ENCODE peak calls at places on chromosomes 16 and 17, in eight cellular contexts. One of them, this sample, is unnamed.

GRCh38 chr16:65731840-65732239 is 610.0 kb upstream of the CDH11 start:
- DNase-seq in cardiac muscle cell: no peak
- DNase-seq in tibial artery: no peak
- DNase-seq in psoas muscle: no peak
- DNase-seq in adrenal gland: no peak
- DNase-seq in A549: no peak
- DNase-seq in OCI-LY7: no peak
- DNase-seq in ovary: no peak
- DNase-seq in this sample: no peak

GRCh38 chr17:1034652-1035210 is 37.8 kb downstream of the TIMM22 start:
- DNase-seq in A549: no peak
- DNase-seq in OCI-LY7: no peak
- DNase-seq in adrenal gland: no peak
- DNase-seq in tibial artery: no peak
- DNase-seq in ovary: no peak
- DNase-seq in cardiac muscle cell: no peak
- DNase-seq in psoas muscle: no peak
- DNase-seq in this sample: no peak

GRCh38 chr16:890716-891352 is 80.0 kb downstream of the LMF1 start:
- DNase-seq in OCI-LY7: no peak
- DNase-seq in cardiac muscle cell: no peak
- DNase-seq in adrenal gland: no peak
- DNase-seq in ovary: no peak
- DNase-seq in tibial artery: no peak
- DNase-seq in A549: no peak
- DNase-seq in psoas muscle: peak; percentile 7
- DNase-seq in this sample: peak; percentile 58

GRCh38 chr17:3890082-3890892 is 2.6 kb downstream of the CAMKK1 start:
- DNase-seq in A549: peak; percentile 98
- DNase-seq in OCI-LY7: no peak
- DNase-seq in ovary: peak; percentile 78
- DNase-seq in tibial artery: peak; percentile 98
- DNase-seq in cardiac muscle cell: peak; percentile 83
- DNase-seq in psoas muscle: peak; percentile 84
- DNase-seq in adrenal gland: peak; percentile 92
- DNase-seq in this sample: no peak

GRCh38 chr16:72952404-72953301 is 95.3 kb downstream of the ZFHX3 start:
- DNase-seq in A549: no peak
- DNase-seq in ovary: no peak
- DNase-seq in cardiac muscle cell: peak; percentile 62
- DNase-seq in adrenal gland: peak; percentile 59
- DNase-seq in OCI-LY7: no peak
- DNase-seq in psoas muscle: no peak
- DNase-seq in tibial artery: peak; percentile 75
- DNase-seq in this sample: no peak

GRCh38 chr17:1714980-1715802 is 5.0 kb upstream of the TLCD2 start:
- DNase-seq in tibial artery: peak; percentile 97
- DNase-seq in psoas muscle: peak; percentile 96
- DNase-seq in cardiac muscle cell: peak; percentile 96
- DNase-seq in ovary: peak; percentile 92
- DNase-seq in A549: peak; percentile 91
- DNase-seq in OCI-LY7: no peak
- DNase-seq in adrenal gland: peak; percentile 98
- DNase-seq in this sample: peak; percentile 93

GRCh38 chr17:76935331-76935730 is 67.1 kb downstream of the MGAT5B start:
- DNase-seq in cardiac muscle cell: peak; percentile 6
- DNase-seq in tibial artery: no peak
- DNase-seq in psoas muscle: no peak
- DNase-seq in A549: no peak
- DNase-seq in ovary: no peak
- DNase-seq in adrenal gland: no peak
- DNase-seq in OCI-LY7: no peak
- DNase-seq in this sample: no peak

GRCh38 chr17:36842231-36842630 is 95.0 kb upstream of the LHX1 start:
- DNase-seq in A549: no peak
- DNase-seq in ovary: no peak
- DNase-seq in psoas muscle: no peak
- DNase-seq in adrenal gland: no peak
- DNase-seq in cardiac muscle cell: no peak
- DNase-seq in OCI-LY7: no peak
- DNase-seq in tibial artery: no peak
- DNase-seq in this sample: no peak

GRCh38 chr17:67520282-67520906 is 143.3 kb downstream of the PITPNC1 start:
- DNase-seq in cardiac muscle cell: peak; percentile 60
- DNase-seq in OCI-LY7: no peak
- DNase-seq in tibial artery: no peak
- DNase-seq in adrenal gland: peak; percentile 35
- DNase-seq in A549: no peak
- DNase-seq in ovary: no peak
- DNase-seq in psoas muscle: peak; percentile 25
- DNase-seq in this sample: no peak

GRCh38 chr17:65593092-65593869 is 31.8 kb upstream of the AXIN2 start:
- DNase-seq in cardiac muscle cell: no peak
- DNase-seq in A549: no peak
- DNase-seq in OCI-LY7: no peak
- DNase-seq in adrenal gland: no peak
- DNase-seq in psoas muscle: no peak
- DNase-seq in tibial artery: no peak
- DNase-seq in ovary: no peak
- DNase-seq in this sample: no peak

GRCh38 chr17:61280338-61280737 is 119.3 kb upstream of the TBX2 start:
- DNase-seq in ovary: no peak
- DNase-seq in cardiac muscle cell: no peak
- DNase-seq in adrenal gland: no peak
- DNase-seq in tibial artery: no peak
- DNase-seq in A549: no peak
- DNase-seq in psoas muscle: no peak
- DNase-seq in OCI-LY7: no peak
- DNase-seq in this sample: no peak

GRCh38 chr17:77345260-77345910 is 204.6 kb downstream of the SEC14L1 start:
- DNase-seq in ovary: no peak
- DNase-seq in psoas muscle: no peak
- DNase-seq in A549: no peak
- DNase-seq in OCI-LY7: no peak
- DNase-seq in cardiac muscle cell: no peak
- DNase-seq in adrenal gland: no peak
- DNase-seq in tibial artery: peak; percentile 77
- DNase-seq in this sample: no peak

GRCh38 chr17:14712471-14713075 is 411.7 kb downstream of the HS3ST3B1 start:
- DNase-seq in ovary: no peak
- DNase-seq in A549: no peak
- DNase-seq in adrenal gland: no peak
- DNase-seq in psoas muscle: no peak
- DNase-seq in OCI-LY7: no peak
- DNase-seq in tibial artery: no peak
- DNase-seq in cardiac muscle cell: peak; percentile 52
- DNase-seq in this sample: no peak

GRCh38 chr16:16861546-16861945 is 482.6 kb downstream of the NPIPA7 start:
- DNase-seq in tibial artery: no peak
- DNase-seq in adrenal gland: peak; percentile 58
- DNase-seq in cardiac muscle cell: peak; percentile 29
- DNase-seq in psoas muscle: peak; percentile 19
- DNase-seq in OCI-LY7: peak; percentile 61
- DNase-seq in ovary: peak; percentile 37
- DNase-seq in A549: peak; percentile 38
- DNase-seq in this sample: peak; percentile 25

GRCh38 chr17:67639997-67640396 is 77.7 kb upstream of the NOL11 start:
- DNase-seq in tibial artery: no peak
- DNase-seq in adrenal gland: no peak
- DNase-seq in ovary: peak; percentile 55
- DNase-seq in OCI-LY7: no peak
- DNase-seq in A549: no peak
- DNase-seq in psoas muscle: no peak
- DNase-seq in cardiac muscle cell: peak; percentile 14
- DNase-seq in this sample: no peak

GRCh38 chr17:29060475-29060874 is 17.5 kb downstream of the PIPOX start:
- DNase-seq in A549: no peak
- DNase-seq in cardiac muscle cell: peak; percentile 39
- DNase-seq in ovary: no peak
- DNase-seq in tibial artery: no peak
- DNase-seq in OCI-LY7: no peak
- DNase-seq in adrenal gland: no peak
- DNase-seq in psoas muscle: no peak
- DNase-seq in this sample: no peak

GRCh38 chr17:69857412-69857835 is 217.6 kb upstream of the KCNJ16 start:
- DNase-seq in adrenal gland: no peak
- DNase-seq in ovary: no peak
- DNase-seq in psoas muscle: no peak
- DNase-seq in cardiac muscle cell: peak; percentile 72
- DNase-seq in A549: no peak
- DNase-seq in tibial artery: no peak
- DNase-seq in OCI-LY7: no peak
- DNase-seq in this sample: no peak

GRCh38 chr17:7251330-7252175 is at the start of gene CTDNEP1:
- DNase-seq in adrenal gland: peak; percentile 99
- DNase-seq in psoas muscle: peak; percentile 97
- DNase-seq in A549: peak; percentile 99
- DNase-seq in OCI-LY7: peak; percentile 100
- DNase-seq in ovary: peak; percentile 98
- DNase-seq in tibial artery: peak; percentile 98
- DNase-seq in cardiac muscle cell: peak; percentile 100
- DNase-seq in this sample: peak; percentile 99

GRCh38 chr17:7250655-7251329 is 742 bp downstream of the CTDNEP1 start:
- DNase-seq in A549: no peak
- DNase-seq in cardiac muscle cell: no peak
- DNase-seq in OCI-LY7: no peak
- DNase-seq in ovary: peak; percentile 61
- DNase-seq in psoas muscle: no peak
- DNase-seq in adrenal gland: no peak
- DNase-seq in tibial artery: no peak
- DNase-seq in this sample: no peak

GRCh38 chr17:7249830-7250229 is 1.7 kb downstream of the CTDNEP1 start:
- DNase-seq in OCI-LY7: peak; percentile 52
- DNase-seq in adrenal gland: no peak
- DNase-seq in A549: no peak
- DNase-seq in cardiac muscle cell: no peak
- DNase-seq in psoas muscle: no peak
- DNase-seq in tibial artery: no peak
- DNase-seq in ovary: no peak
- DNase-seq in this sample: no peak

GRCh38 chr17:7248811-7249210 is 2.7 kb downstream of the CTDNEP1 start:
- DNase-seq in psoas muscle: no peak
- DNase-seq in cardiac muscle cell: no peak
- DNase-seq in adrenal gland: no peak
- DNase-seq in ovary: no peak
- DNase-seq in A549: no peak
- DNase-seq in tibial artery: no peak
- DNase-seq in OCI-LY7: no peak
- DNase-seq in this sample: no peak

DNA sequence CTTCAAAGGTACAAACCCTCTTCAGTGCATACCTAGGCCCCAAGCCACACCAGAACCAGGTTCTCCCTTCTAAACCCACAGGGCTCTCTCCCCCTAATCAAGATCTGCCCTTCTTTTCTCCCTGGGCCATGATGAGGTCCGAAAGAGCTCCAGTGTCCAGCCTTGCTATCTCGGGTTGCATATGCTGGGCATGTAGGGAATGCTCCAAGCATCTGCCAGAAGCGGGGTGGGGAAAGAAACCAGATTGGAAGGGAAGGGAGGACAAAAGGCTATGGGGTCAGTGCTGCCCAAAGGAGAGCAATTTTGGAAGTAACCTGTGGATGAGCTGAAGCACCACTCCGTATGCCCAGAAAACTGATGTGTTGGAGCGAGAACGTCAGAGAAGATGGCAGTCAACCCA is 2.3 kb downstream of the CTDNEP1 start:
- DNase-seq in tibial artery: no peak
- DNase-seq in A549: no peak
- DNase-seq in adrenal gland: no peak
- DNase-seq in ovary: no peak
- DNase-seq in OCI-LY7: no peak
- DNase-seq in psoas muscle: no peak
- DNase-seq in cardiac muscle cell: no peak
- DNase-seq in this sample: no peak
- H3K4me3 ChIP-seq in tibial artery: no peak overlapping the region
- H3K4me3 ChIP-seq in A549: no peak overlapping the region
- H3K4me3 ChIP-seq in adrenal gland: no peak overlapping the region
- H3K4me3 ChIP-seq in ovary: no peak overlapping the region
- H3K4me3 ChIP-seq in OCI-LY7: peak overlapping the region; percentile 83
- H3K4me3 ChIP-seq in psoas muscle: peak overlapping the region; percentile 99
- H3K4me3 ChIP-seq in cardiac muscle cell: no peak overlapping the region
- H3K4me3 ChIP-seq in this sample: no peak overlapping the region

GRCh38 chr17:75847595-75848522 is 3.7 kb upstream of the UNC13D start:
- DNase-seq in adrenal gland: no peak
- DNase-seq in OCI-LY7: no peak
- DNase-seq in tibial artery: no peak
- DNase-seq in cardiac muscle cell: no peak
- DNase-seq in psoas muscle: no peak
- DNase-seq in A549: no peak
- DNase-seq in ovary: no peak
- DNase-seq in this sample: no peak

GRCh38 chr17:75844530-75845057 is 390 bp upstream of the UNC13D start:
- DNase-seq in tibial artery: peak; percentile 83
- DNase-seq in A549: peak; percentile 75
- DNase-seq in adrenal gland: peak; percentile 77
- DNase-seq in OCI-LY7: no peak
- DNase-seq in cardiac muscle cell: no peak
- DNase-seq in psoas muscle: no peak
- DNase-seq in ovary: no peak
- DNase-seq in this sample: peak; percentile 91

GRCh38 chr17:75846701-75847594 is 2.7 kb upstream of the UNC13D start:
- DNase-seq in psoas muscle: no peak
- DNase-seq in cardiac muscle cell: no peak
- DNase-seq in OCI-LY7: no peak
- DNase-seq in adrenal gland: no peak
- DNase-seq in tibial artery: no peak
- DNase-seq in A549: no peak
- DNase-seq in ovary: no peak
- DNase-seq in this sample: peak; percentile 93

GRCh38 chr17:75845058-75845711 is 981 bp upstream of the UNC13D start:
- DNase-seq in ovary: peak; percentile 63
- DNase-seq in A549: peak; percentile 92
- DNase-seq in psoas muscle: peak; percentile 91
- DNase-seq in OCI-LY7: peak; percentile 82
- DNase-seq in cardiac muscle cell: peak; percentile 69
- DNase-seq in adrenal gland: peak; percentile 98
- DNase-seq in tibial artery: peak; percentile 97
- DNase-seq in this sample: peak; percentile 97

GRCh38 chr17:75845933-75846700 is 1.9 kb upstream of the UNC13D start:
- DNase-seq in psoas muscle: no peak
- DNase-seq in OCI-LY7: no peak
- DNase-seq in tibial artery: no peak
- DNase-seq in cardiac muscle cell: no peak
- DNase-seq in adrenal gland: no peak
- DNase-seq in A549: no peak
- DNase-seq in ovary: no peak
- DNase-seq in this sample: peak; percentile 78
- H3K27ac ChIP-seq in psoas muscle: peak overlapping the region; percentile 95
- H3K27ac ChIP-seq in OCI-LY7: no peak overlapping the region
- H3K27ac ChIP-seq in tibial artery: peak overlapping the region; percentile 86
- H3K27ac ChIP-seq in cardiac muscle cell: peak overlapping the region; percentile 59
- H3K27ac ChIP-seq in adrenal gland: no peak overlapping the region
- H3K27ac ChIP-seq in A549: peak overlapping the region; percentile 89
- H3K27ac ChIP-seq in ovary: no peak overlapping the region
- H3K27ac ChIP-seq in this sample: peak overlapping the region; percentile 89

GRCh38 chr16:57260294-57260929 is 15.4 kb downstream of the ARL2BP start:
- DNase-seq in OCI-LY7: peak; percentile 21
- DNase-seq in adrenal gland: no peak
- DNase-seq in ovary: peak; percentile 40
- DNase-seq in psoas muscle: no peak
- DNase-seq in tibial artery: peak; percentile 61
- DNase-seq in cardiac muscle cell: peak; percentile 77
- DNase-seq in A549: no peak
- DNase-seq in this sample: no peak
- H3K4me3 ChIP-seq in OCI-LY7: no peak overlapping the region
- H3K4me3 ChIP-seq in adrenal gland: no peak overlapping the region
- H3K4me3 ChIP-seq in ovary: no peak overlapping the region
- H3K4me3 ChIP-seq in psoas muscle: no peak overlapping the region
- H3K4me3 ChIP-seq in tibial artery: no peak overlapping the region
- H3K4me3 ChIP-seq in cardiac muscle cell: no peak overlapping the region
- H3K4me3 ChIP-seq in A549: no peak overlapping the region
- H3K4me3 ChIP-seq in this sample: no peak overlapping the region

GRCh38 chr17:38659415-38659814 is 15.3 kb downstream of the EPOP start:
- DNase-seq in ovary: no peak
- DNase-seq in cardiac muscle cell: no peak
- DNase-seq in adrenal gland: no peak
- DNase-seq in OCI-LY7: no peak
- DNase-seq in psoas muscle: no peak
- DNase-seq in tibial artery: no peak
- DNase-seq in A549: no peak
- DNase-seq in this sample: no peak
- H3K27ac ChIP-seq in ovary: no peak overlapping the region
- H3K27ac ChIP-seq in cardiac muscle cell: no peak overlapping the region
- H3K27ac ChIP-seq in adrenal gland: no peak overlapping the region
- H3K27ac ChIP-seq in OCI-LY7: no peak overlapping the region
- H3K27ac ChIP-seq in psoas muscle: no peak overlapping the region
- H3K27ac ChIP-seq in tibial artery: no peak overlapping the region
- H3K27ac ChIP-seq in A549: no peak overlapping the region
- H3K27ac ChIP-seq in this sample: no peak overlapping the region

This sample was measured in pancreas.